ENCODE peak calls at places on chromosomes 11 and 22, in nine cellular contexts. Y is neural progenitor cell, O is H9, T is fibroblast of lung, S is AG09319, D is kidney epithelial cell, W is GM10248, C is body of pancreas, A is cardiac muscle cell. V is an unnamed sample.

GRCh38 chr11:114172871-114173444 is 113.4 kb downstream of the ZBTB16 start:
- DNase-seq in Y (no peak), O (no peak), T (no peak), S (no peak), D (no peak), W (no peak), C (no peak), A (peak; percentile 51), V (no peak)

GRCh38 chr11:86811637-86812321 is 11.4 kb downstream of the PRSS23 start:
- DNase-seq in Y (peak; percentile 68), O (no peak), T (peak; percentile 81), S (no peak), D (peak; percentile 67), W (no peak), C (peak; percentile 63), A (no peak), V (no peak)

GRCh38 chr11:60563553-60564235 is 48.5 kb downstream of the MS4A13 start:
- DNase-seq in Y (no peak), O (peak; percentile 64), T (no peak), S (no peak), D (no peak), W (no peak), C (no peak), A (no peak), V (no peak)

GRCh38 chr11:101860694-101861371 is 54.0 kb upstream of the CEP126 start:
- DNase-seq in Y (peak; percentile 78), O (peak; percentile 69), T (peak; percentile 55), S (peak; percentile 49), D (no peak), W (peak; percentile 28), C (peak; percentile 41), A (peak; percentile 89), V (no peak)

GRCh38 chr11:46534713-46535112 is 59.1 kb downstream of the AMBRA1 start:
- DNase-seq in Y (no peak), O (no peak), T (no peak), S (no peak), D (no peak), W (no peak), C (no peak), A (no peak), V (no peak)

GRCh38 chr11:68445531-68446035 is 15.0 kb upstream of the PPP6R3 start:
- DNase-seq in Y (no peak), O (no peak), T (no peak), S (no peak), D (no peak), W (no peak), C (no peak), A (no peak), V (no peak)

GRCh38 chr11:131811380-131811779 is 441.0 kb downstream of the NTM start:
- DNase-seq in Y (no peak), O (no peak), T (peak; percentile 12), S (no peak), D (peak; percentile 21), W (no peak), C (no peak), A (no peak), V (no peak)

GRCh38 chr11:96033569-96033968 is 109.7 kb upstream of the MTMR2 start:
- DNase-seq in Y (no peak), O (no peak), T (no peak), S (no peak), D (no peak), W (no peak), C (no peak), A (no peak), V (no peak)

GRCh38 chr22:26981520-26981919 is 324.1 kb downstream of the MIAT start:
- DNase-seq in Y (no peak), O (no peak), T (peak; percentile 13), S (no peak), D (no peak), W (no peak), C (no peak), A (no peak), V (no peak)

GRCh38 chr22:39349506-39349966 is 255 bp upstream of the SYNGR1 start:
- DNase-seq in Y (peak; percentile 88), O (no peak), T (peak; percentile 24), S (no peak), D (no peak), W (peak; percentile 69), C (peak; percentile 41), A (peak; percentile 71), V (peak; percentile 33)

GRCh38 chr11:66261578-66261977 is 6.9 kb upstream of the RAB1B start:
- DNase-seq in Y (no peak), O (no peak), T (no peak), S (no peak), D (no peak), W (no peak), C (no peak), A (no peak), V (no peak)

GRCh38 chr11:66259976-66260375 is 8.5 kb upstream of the RAB1B start:
- DNase-seq in Y (no peak), O (no peak), T (no peak), S (no peak), D (no peak), W (no peak), C (no peak), A (no peak), V (no peak)

GRCh38 chr11:66262191-66262590 is 6.2 kb upstream of the RAB1B start:
- DNase-seq in Y (no peak), O (no peak), T (no peak), S (no peak), D (no peak), W (no peak), C (no peak), A (no peak), V (no peak)

GRCh38 chr11:66259225-66259624 is 9.2 kb upstream of the RAB1B start:
- DNase-seq in Y (no peak), O (no peak), T (no peak), S (no peak), D (no peak), W (no peak), C (no peak), A (no peak), V (no peak)

GRCh38 chr11:66258473-66258893 is 10.0 kb upstream of the RAB1B start:
- DNase-seq in Y (no peak), O (no peak), T (no peak), S (no peak), D (no peak), W (no peak), C (no peak), A (no peak), V (no peak)
- TF ChIP-seq CTCF in Y (peak; percentile 10), O (no peak), T (no peak), S (no peak), D (no peak), W (no peak), C (no peak), A (no peak), V (peak; percentile 5)

DNA sequence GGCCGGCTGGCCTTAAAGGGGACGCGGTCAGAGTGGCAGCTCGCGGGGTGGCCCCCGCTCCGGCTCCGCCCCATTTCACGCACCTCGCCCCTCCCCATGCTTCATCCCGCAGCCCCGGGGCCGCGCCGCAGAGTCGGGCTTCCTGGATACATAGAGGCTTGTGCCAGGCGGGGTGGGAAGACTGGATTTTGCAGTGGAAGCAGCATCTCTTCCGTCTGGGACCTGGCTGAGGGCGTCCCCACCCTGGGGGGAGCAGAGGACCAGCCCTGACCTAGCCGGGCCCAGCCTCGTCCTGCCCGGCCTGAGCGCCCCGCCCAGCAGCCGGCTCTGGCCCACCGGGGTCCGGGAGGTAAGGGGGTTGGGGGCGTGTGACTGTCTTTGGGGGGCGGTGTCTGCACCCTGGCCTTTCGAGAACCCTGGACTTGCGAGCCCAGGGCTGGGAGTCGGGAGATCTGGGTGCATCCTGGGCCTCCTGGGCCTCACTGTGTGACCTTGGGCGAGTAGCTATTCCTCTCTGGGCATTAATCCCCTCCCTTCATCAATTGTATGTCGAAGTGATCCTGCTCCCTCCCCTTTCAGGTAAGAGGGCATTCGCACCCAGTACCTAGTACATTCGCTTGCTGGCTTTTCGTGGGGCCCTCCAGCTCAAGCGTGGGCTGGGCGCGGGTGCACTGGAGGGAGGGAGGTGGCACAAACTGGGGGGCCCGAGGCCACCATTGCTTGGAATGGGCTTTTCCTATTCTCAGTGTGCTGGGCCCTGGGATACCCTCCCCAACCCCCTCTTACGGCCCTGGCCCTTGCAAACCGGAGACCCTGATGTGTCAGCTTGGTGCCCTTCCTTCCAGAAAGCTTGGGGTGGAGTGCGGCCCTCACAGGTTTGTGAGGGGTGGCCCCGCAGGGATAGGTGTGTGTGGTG is at the start of gene USP35:
- DNase-seq in Y (no peak), O (no peak), T (no peak), S (no peak), D (no peak), W (no peak), C (no peak), A (no peak), V (no peak)
- TF ChIP-seq CTCF in Y (no peak), O (no peak), T (no peak), S (no peak), D (no peak), W (no peak), C (no peak), A (no peak), V (no peak)

GRCh38 chr11:11620966-11621880 is 582 bp downstream of the GALNT18 start:
- DNase-seq in Y (peak; percentile 62), O (no peak), T (peak; percentile 34), S (no peak), D (no peak), W (peak; percentile 45), C (peak; percentile 26), A (peak; percentile 32), V (peak; percentile 19)
- TF ChIP-seq CTCF in Y (peak; percentile 16), O (no peak), T (peak; percentile 23), S (no peak), D (no peak), W (peak; percentile 17), C (no peak), A (no peak), V (peak; percentile 14)

GRCh38 chr11:44316388-44317240 is 6.7 kb upstream of the ALX4 start:
- DNase-seq in Y (peak; percentile 73), O (no peak), T (no peak), S (no peak), D (no peak), W (no peak), C (no peak), A (no peak), V (no peak)

GRCh38 chr11:44314733-44315132 is 4.8 kb upstream of the ALX4 start:
- DNase-seq in Y (no peak), O (no peak), T (no peak), S (no peak), D (no peak), W (no peak), C (no peak), A (no peak), V (no peak)

GRCh38 chr11:44318369-44318768 is 8.4 kb upstream of the ALX4 start:
- DNase-seq in Y (no peak), O (no peak), T (no peak), S (no peak), D (no peak), W (no peak), C (no peak), A (no peak), V (no peak)

GRCh38 chr11:44313701-44314489 is 4.0 kb upstream of the ALX4 start:
- DNase-seq in Y (no peak), O (no peak), T (no peak), S (no peak), D (no peak), W (no peak), C (no peak), A (no peak), V (no peak)

DNA sequence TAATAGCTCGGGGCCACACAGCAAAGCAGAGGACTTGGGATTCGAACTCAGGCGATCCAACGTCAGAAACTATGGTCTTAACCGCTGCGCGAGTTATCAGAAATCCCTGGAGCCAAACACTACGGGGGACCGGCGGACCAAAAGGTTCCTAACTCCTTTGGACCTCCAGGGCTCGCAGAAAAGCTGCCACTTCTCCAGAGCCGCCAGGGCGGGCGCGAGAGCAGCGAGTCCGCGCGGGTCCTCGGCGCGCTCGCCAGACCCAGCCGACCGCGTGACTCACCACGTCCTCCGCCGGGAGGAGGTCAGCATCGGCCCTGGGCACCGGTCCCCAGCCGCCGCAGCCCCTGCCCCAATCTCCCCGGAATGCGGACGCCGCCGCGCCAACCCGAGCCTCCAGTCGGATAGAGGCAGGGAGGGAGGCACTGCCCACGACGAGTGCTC is 6.0 kb upstream of the ALX4 start:
- DNase-seq in Y (peak; percentile 74), O (no peak), T (peak; percentile 52), S (no peak), D (no peak), W (no peak), C (no peak), A (peak; percentile 58), V (no peak)
- TF ChIP-seq CTCF in Y (no peak), O (peak; percentile 13), T (no peak), S (peak; percentile 2), D (no peak), W (no peak), C (no peak), A (peak; percentile 25), V (no peak)

V was measured in progenitor cell of endocrine pancreas.